ENCODE peak calls at places on chromosomes 1 and 21, in five cellular contexts. One of them, this sample, is unnamed.

GRCh38 chr1:87077959-87078673 is 163.7 kb downstream of the HS2ST1 start:
- DNase-seq in breast epithelium: no peak
- DNase-seq in Peyer's patch: no peak
- DNase-seq in MCF 10A: no peak
- DNase-seq in AG04450: no peak
- DNase-seq in this sample: no peak

GRCh38 chr1:247107694-247108093 is 3.5 kb upstream of the ZNF669 start:
- DNase-seq in AG04450: no peak
- DNase-seq in Peyer's patch: no peak
- DNase-seq in MCF 10A: no peak
- DNase-seq in breast epithelium: no peak
- DNase-seq in this sample: no peak

GRCh38 chr1:86018311-86018923 is 138.2 kb downstream of the COL24A1 start:
- DNase-seq in AG04450: no peak
- DNase-seq in MCF 10A: peak; percentile 56
- DNase-seq in breast epithelium: no peak
- DNase-seq in Peyer's patch: no peak
- DNase-seq in this sample: no peak

GRCh38 chr21:31921079-31921478 is 48.3 kb downstream of the HUNK start:
- DNase-seq in breast epithelium: no peak
- DNase-seq in MCF 10A: peak; percentile 3
- DNase-seq in AG04450: no peak
- DNase-seq in Peyer's patch: no peak
- DNase-seq in this sample: no peak

GRCh38 chr21:45179568-45180288 is 105.3 kb downstream of the ADARB1 start:
- DNase-seq in MCF 10A: no peak
- DNase-seq in Peyer's patch: no peak
- DNase-seq in AG04450: no peak
- DNase-seq in breast epithelium: no peak
- DNase-seq in this sample: no peak

GRCh38 chr1:88890790-88891317 is 513 bp downstream of the GTF2B start:
- DNase-seq in MCF 10A: peak; percentile 32
- DNase-seq in AG04450: no peak
- DNase-seq in breast epithelium: no peak
- DNase-seq in Peyer's patch: peak; percentile 28
- DNase-seq in this sample: no peak

GRCh38 chr1:150441121-150441520 is 46.1 kb upstream of the TARS2 start:
- DNase-seq in breast epithelium: no peak
- DNase-seq in Peyer's patch: no peak
- DNase-seq in MCF 10A: no peak
- DNase-seq in AG04450: no peak
- DNase-seq in this sample: no peak

GRCh38 chr1:46175243-46175642 is 356 bp downstream of the TSPAN1 start:
- DNase-seq in breast epithelium: no peak
- DNase-seq in MCF 10A: no peak
- DNase-seq in AG04450: no peak
- DNase-seq in Peyer's patch: no peak
- DNase-seq in this sample: no peak

GRCh38 chr1:42423621-42424200 is 32.1 kb downstream of the ZMYND12 start:
- DNase-seq in Peyer's patch: no peak
- DNase-seq in AG04450: no peak
- DNase-seq in MCF 10A: no peak
- DNase-seq in breast epithelium: no peak
- DNase-seq in this sample: no peak

DNA sequence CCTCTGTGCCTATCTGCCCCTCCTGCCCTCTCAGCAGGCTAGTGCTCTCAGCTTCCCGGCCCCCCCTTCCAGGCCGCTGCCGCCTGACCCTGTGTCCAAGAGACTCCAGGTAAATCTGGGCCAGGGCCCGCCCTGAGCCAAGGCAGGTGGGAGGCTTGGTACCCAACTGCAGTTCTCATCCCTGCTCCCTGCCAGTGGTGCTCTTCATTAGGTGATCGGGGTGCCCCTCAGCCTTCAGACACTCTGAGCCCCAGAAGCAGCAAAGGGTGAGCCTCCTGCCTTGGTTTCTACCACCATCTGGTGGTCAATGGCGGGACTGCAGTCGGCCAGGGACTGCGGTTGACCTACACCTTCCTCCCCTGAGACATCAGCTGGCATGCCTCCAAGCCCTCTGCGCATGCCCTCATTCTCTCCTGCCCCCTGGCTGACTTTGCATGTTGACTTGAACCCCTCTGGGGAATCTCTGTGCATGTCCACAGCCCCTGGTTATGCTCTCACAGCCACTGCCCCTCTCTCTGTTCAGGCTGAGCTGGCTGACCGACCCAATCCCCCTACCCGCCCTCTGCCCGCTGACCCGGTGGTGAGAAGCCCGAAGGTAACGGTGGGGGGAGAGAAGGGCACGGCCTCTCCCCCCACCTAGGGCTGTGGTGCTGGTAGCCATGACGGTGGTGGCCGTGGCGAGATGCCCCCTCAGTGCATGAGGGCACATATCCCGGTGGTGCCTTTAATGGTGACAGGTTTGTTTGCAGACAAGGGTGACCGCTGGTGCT is 2.0 kb upstream of the EFNA4 start:
- DNase-seq in AG04450: peak; percentile 55
- DNase-seq in breast epithelium: peak; percentile 89
- DNase-seq in Peyer's patch: peak; percentile 98
- DNase-seq in MCF 10A: peak; percentile 93
- DNase-seq in this sample: peak; percentile 99
- TF ChIP-seq CTCF in AG04450: peak; percentile 98
- TF ChIP-seq CTCF in breast epithelium: peak; percentile 98
- TF ChIP-seq CTCF in Peyer's patch: peak; percentile 99
- TF ChIP-seq CTCF in MCF 10A: peak; percentile 100
- TF ChIP-seq CTCF in this sample: peak; percentile 28

GRCh38 chr1:109640285-109640865 is 15.5 kb upstream of the GSTM4 start:
- DNase-seq in breast epithelium: peak; percentile 90
- DNase-seq in MCF 10A: peak; percentile 77
- DNase-seq in AG04450: no peak
- DNase-seq in Peyer's patch: peak; percentile 91
- DNase-seq in this sample: peak; percentile 86
- TF ChIP-seq CTCF in breast epithelium: peak; percentile 86
- TF ChIP-seq CTCF in MCF 10A: peak; percentile 95
- TF ChIP-seq CTCF in AG04450: peak; percentile 91
- TF ChIP-seq CTCF in Peyer's patch: peak; percentile 88
- TF ChIP-seq CTCF in this sample: peak; percentile 45

GRCh38 chr1:57468661-57469523 is 45.0 kb upstream of the DAB1 start:
- DNase-seq in breast epithelium: no peak
- DNase-seq in MCF 10A: no peak
- DNase-seq in Peyer's patch: no peak
- DNase-seq in AG04450: peak; percentile 24
- DNase-seq in this sample: no peak
- TF ChIP-seq CTCF in breast epithelium: no peak
- TF ChIP-seq CTCF in MCF 10A: no peak
- TF ChIP-seq CTCF in Peyer's patch: no peak
- TF ChIP-seq CTCF in AG04450: no peak
- TF ChIP-seq CTCF in this sample: no peak

GRCh38 chr1:20602851-20603450 is 14.1 kb downstream of the CDA start:
- DNase-seq in MCF 10A: peak; percentile 84
- DNase-seq in breast epithelium: no peak
- DNase-seq in AG04450: no peak
- DNase-seq in Peyer's patch: no peak
- DNase-seq in this sample: no peak
- TF ChIP-seq CTCF in MCF 10A: no peak
- TF ChIP-seq CTCF in breast epithelium: no peak
- TF ChIP-seq CTCF in AG04450: no peak
- TF ChIP-seq CTCF in Peyer's patch: no peak
- TF ChIP-seq CTCF in this sample: no peak

This sample was measured in activated B cell treated with CpG ODN at 0.5 μM for 24 hours.